ENCODE peak calls at places on chromosomes 7 and 10, in seven cellular contexts. One of them, this sample, is unnamed.

GRCh38 chr7:33998487-33998886 is 93.1 kb downstream of the BMPER start:
- DNase-seq in SK-N-SH: no peak
- DNase-seq in HepG2: peak; percentile 7
- DNase-seq in A549: no peak
- DNase-seq in H1: no peak
- DNase-seq in GM12878: no peak
- DNase-seq in K562: no peak
- DNase-seq in this sample: no peak

GRCh38 chr10:28938745-28939144 is 261.4 kb downstream of the BAMBI start:
- DNase-seq in SK-N-SH: no peak
- DNase-seq in HepG2: no peak
- DNase-seq in A549: no peak
- DNase-seq in H1: no peak
- DNase-seq in GM12878: no peak
- DNase-seq in K562: no peak
- DNase-seq in this sample: peak; percentile 71

GRCh38 chr7:155190608-155191536 is 106.8 kb upstream of the INSIG1 start:
- DNase-seq in SK-N-SH: peak; percentile 94
- DNase-seq in HepG2: no peak
- DNase-seq in A549: peak; percentile 61
- DNase-seq in H1: peak; percentile 95
- DNase-seq in GM12878: no peak
- DNase-seq in K562: peak; percentile 92
- DNase-seq in this sample: no peak

GRCh38 chr7:7017707-7018265 is 164.6 kb upstream of the C1GALT1 start:
- DNase-seq in SK-N-SH: no peak
- DNase-seq in HepG2: no peak
- DNase-seq in A549: no peak
- DNase-seq in H1: no peak
- DNase-seq in GM12878: no peak
- DNase-seq in K562: no peak
- DNase-seq in this sample: no peak

GRCh38 chr7:42237162-42237821 is at the start of gene GLI3:
- DNase-seq in SK-N-SH: peak; percentile 54
- DNase-seq in HepG2: no peak
- DNase-seq in A549: peak; percentile 60
- DNase-seq in H1: peak; percentile 91
- DNase-seq in GM12878: no peak
- DNase-seq in K562: peak; percentile 62
- DNase-seq in this sample: peak; percentile 93

GRCh38 chr7:26143298-26144044 is 8.5 kb upstream of the NFE2L3 start:
- DNase-seq in SK-N-SH: no peak
- DNase-seq in HepG2: no peak
- DNase-seq in A549: peak; percentile 24
- DNase-seq in H1: no peak
- DNase-seq in GM12878: no peak
- DNase-seq in K562: no peak
- DNase-seq in this sample: peak; percentile 42

GRCh38 chr7:8443871-8444756 is 10.7 kb downstream of the NXPH1 start:
- DNase-seq in SK-N-SH: no peak
- DNase-seq in HepG2: no peak
- DNase-seq in A549: no peak
- DNase-seq in H1: peak; percentile 73
- DNase-seq in GM12878: no peak
- DNase-seq in K562: no peak
- DNase-seq in this sample: no peak

GRCh38 chr10:57694956-57695605 is 572.6 kb downstream of the IPMK start:
- DNase-seq in SK-N-SH: no peak
- DNase-seq in HepG2: no peak
- DNase-seq in A549: no peak
- DNase-seq in H1: no peak
- DNase-seq in GM12878: no peak
- DNase-seq in K562: no peak
- DNase-seq in this sample: peak; percentile 26

GRCh38 chr7:8040768-8041369 is 72.3 kb downstream of the GLCCI1 start:
- DNase-seq in SK-N-SH: no peak
- DNase-seq in HepG2: no peak
- DNase-seq in A549: no peak
- DNase-seq in H1: no peak
- DNase-seq in GM12878: no peak
- DNase-seq in K562: no peak
- DNase-seq in this sample: no peak

GRCh38 chr10:113108180-113108835 is 158.3 kb downstream of the TCF7L2 start:
- DNase-seq in SK-N-SH: peak; percentile 53
- DNase-seq in HepG2: no peak
- DNase-seq in A549: no peak
- DNase-seq in H1: peak; percentile 98
- DNase-seq in GM12878: no peak
- DNase-seq in K562: peak; percentile 48
- DNase-seq in this sample: no peak

GRCh38 chr7:116177009-116177408 is 33.3 kb upstream of the TES start:
- DNase-seq in SK-N-SH: no peak
- DNase-seq in HepG2: no peak
- DNase-seq in A549: no peak
- DNase-seq in H1: no peak
- DNase-seq in GM12878: no peak
- DNase-seq in K562: no peak
- DNase-seq in this sample: peak; percentile 90

GRCh38 chr7:927031-927671 is 27.3 kb downstream of the ADAP1 start:
- DNase-seq in SK-N-SH: no peak
- DNase-seq in HepG2: peak; percentile 31
- DNase-seq in A549: no peak
- DNase-seq in H1: peak; percentile 46
- DNase-seq in GM12878: no peak
- DNase-seq in K562: no peak
- DNase-seq in this sample: no peak

GRCh38 chr10:121157998-121158397 is 306.8 kb downstream of the WDR11 start:
- DNase-seq in SK-N-SH: no peak
- DNase-seq in HepG2: no peak
- DNase-seq in A549: no peak
- DNase-seq in H1: no peak
- DNase-seq in GM12878: no peak
- DNase-seq in K562: no peak
- DNase-seq in this sample: no peak

GRCh38 chr10:27995311-27995710 is 3.6 kb downstream of the ODAD2 start:
- DNase-seq in SK-N-SH: no peak
- DNase-seq in HepG2: no peak
- DNase-seq in A549: no peak
- DNase-seq in H1: no peak
- DNase-seq in GM12878: no peak
- DNase-seq in K562: no peak
- DNase-seq in this sample: no peak

GRCh38 chr7:56290548-56290947 is 174.3 kb upstream of the NUPR2 start:
- DNase-seq in SK-N-SH: no peak
- DNase-seq in HepG2: no peak
- DNase-seq in A549: no peak
- DNase-seq in H1: no peak
- DNase-seq in GM12878: no peak
- DNase-seq in K562: no peak
- DNase-seq in this sample: no peak

GRCh38 chr10:3154661-3155060 is 17.9 kb downstream of the PITRM1 start:
- DNase-seq in SK-N-SH: no peak
- DNase-seq in HepG2: no peak
- DNase-seq in A549: no peak
- DNase-seq in H1: no peak
- DNase-seq in GM12878: no peak
- DNase-seq in K562: no peak
- DNase-seq in this sample: no peak

GRCh38 chr10:122034149-122034756 is 45.3 kb downstream of the TACC2 start:
- DNase-seq in SK-N-SH: no peak
- DNase-seq in HepG2: no peak
- DNase-seq in A549: peak; percentile 57
- DNase-seq in H1: no peak
- DNase-seq in GM12878: no peak
- DNase-seq in K562: no peak
- DNase-seq in this sample: peak; percentile 61

GRCh38 chr7:132742152-132742551 is 165.9 kb upstream of the PLXNA4 start:
- DNase-seq in SK-N-SH: no peak
- DNase-seq in HepG2: no peak
- DNase-seq in A549: peak; percentile 13
- DNase-seq in H1: no peak
- DNase-seq in GM12878: no peak
- DNase-seq in K562: no peak
- DNase-seq in this sample: peak; percentile 89

GRCh38 chr10:85612833-85613232 is 753.8 kb downstream of the GRID1 start:
- DNase-seq in SK-N-SH: no peak
- DNase-seq in HepG2: no peak
- DNase-seq in A549: no peak
- DNase-seq in H1: peak; percentile 62
- DNase-seq in GM12878: no peak
- DNase-seq in K562: peak; percentile 32
- DNase-seq in this sample: no peak

GRCh38 chr7:23275906-23276305 is 23.2 kb upstream of the MALSU1 start:
- DNase-seq in SK-N-SH: no peak
- DNase-seq in HepG2: no peak
- DNase-seq in A549: no peak
- DNase-seq in H1: no peak
- DNase-seq in GM12878: no peak
- DNase-seq in K562: no peak
- DNase-seq in this sample: no peak

GRCh38 chr7:155509725-155510551 is 36.4 kb downstream of the CNPY1 start:
- DNase-seq in SK-N-SH: no peak
- DNase-seq in HepG2: no peak
- DNase-seq in A549: no peak
- DNase-seq in H1: peak; percentile 84
- DNase-seq in GM12878: no peak
- DNase-seq in K562: no peak
- DNase-seq in this sample: no peak

GRCh38 chr7:73515184-73515583 is 6.9 kb downstream of the BAZ1B start:
- DNase-seq in SK-N-SH: no peak
- DNase-seq in HepG2: no peak
- DNase-seq in A549: no peak
- DNase-seq in H1: no peak
- DNase-seq in GM12878: no peak
- DNase-seq in K562: no peak
- DNase-seq in this sample: no peak

GRCh38 chr7:151376218-151376902 is 33.5 kb downstream of the WDR86 start:
- DNase-seq in SK-N-SH: no peak
- DNase-seq in HepG2: no peak
- DNase-seq in A549: no peak
- DNase-seq in H1: peak; percentile 35
- DNase-seq in GM12878: no peak
- DNase-seq in K562: no peak
- DNase-seq in this sample: no peak

DNA sequence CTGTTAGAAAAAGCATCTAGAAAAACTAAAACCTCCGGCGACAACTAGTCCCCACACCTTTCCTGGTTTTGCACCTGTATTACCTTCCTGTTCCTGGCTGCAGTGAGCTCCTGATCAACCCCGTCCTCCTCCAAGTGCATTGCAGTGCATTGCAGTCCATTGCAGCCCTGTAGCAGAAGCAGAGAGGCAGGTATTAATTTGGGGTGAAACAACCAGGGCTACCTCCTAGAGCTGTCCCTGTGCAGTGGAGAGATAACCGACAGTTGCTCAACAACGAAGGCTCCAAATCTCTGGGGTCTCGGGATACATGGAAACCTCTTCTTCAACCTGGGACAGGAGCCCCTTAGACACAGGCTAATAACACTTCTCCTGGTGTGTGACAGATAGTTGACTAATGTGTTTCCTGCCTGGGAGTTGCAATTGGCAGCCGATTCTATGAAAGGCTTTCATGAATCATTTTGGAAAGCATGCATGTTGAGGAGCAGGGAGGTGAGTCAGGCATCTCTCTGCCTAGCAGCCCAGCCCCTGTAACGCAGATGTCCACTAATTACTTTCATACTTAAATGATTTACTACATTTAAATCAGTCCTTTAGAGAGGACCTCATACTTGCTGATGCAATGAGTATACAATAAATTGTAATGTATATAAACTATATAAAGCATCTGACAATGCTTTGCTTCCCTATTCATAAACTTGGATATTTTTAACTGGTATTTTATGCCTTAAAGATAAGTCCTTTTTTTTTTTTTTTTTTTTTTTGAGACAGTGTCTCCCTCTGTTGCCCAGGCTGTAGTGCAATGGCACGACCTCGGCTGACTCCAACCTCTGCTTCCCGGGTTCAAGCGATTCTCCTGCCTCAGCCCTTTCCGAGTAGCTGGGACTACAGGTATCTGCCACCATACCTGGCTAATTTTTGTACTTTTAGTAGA is 59.0 kb downstream of the PRR15 start:
- DNase-seq in SK-N-SH: peak; percentile 36
- DNase-seq in HepG2: no peak
- DNase-seq in A549: peak; percentile 80
- DNase-seq in H1: no peak
- DNase-seq in GM12878: no peak
- DNase-seq in K562: no peak
- DNase-seq in this sample: peak; percentile 85
- TF ChIP-seq RFX5 in SK-N-SH: no peak
- TF ChIP-seq RFX5 in HepG2: no peak
- TF ChIP-seq RFX5 in A549: no peak
- TF ChIP-seq RFX5 in H1: no peak
- TF ChIP-seq RFX5 in GM12878: no peak
- TF ChIP-seq RFX5 in K562: no peak
- TF ChIP-seq RFX5 in this sample: no peak

GRCh38 chr10:76010703-76011102 is 579.3 kb downstream of the LRMDA start:
- DNase-seq in SK-N-SH: peak; percentile 58
- DNase-seq in HepG2: no peak
- DNase-seq in A549: no peak
- DNase-seq in H1: no peak
- DNase-seq in GM12878: no peak
- DNase-seq in K562: no peak
- DNase-seq in this sample: no peak
- TF ChIP-seq RFX5 in SK-N-SH: no peak
- TF ChIP-seq RFX5 in HepG2: no peak
- TF ChIP-seq RFX5 in A549: no peak
- TF ChIP-seq RFX5 in H1: no peak
- TF ChIP-seq RFX5 in GM12878: no peak
- TF ChIP-seq RFX5 in K562: no peak
- TF ChIP-seq RFX5 in this sample: no peak

GRCh38 chr10:103841519-103841918 is 13.9 kb downstream of the SH3PXD2A start:
- DNase-seq in SK-N-SH: no peak
- DNase-seq in HepG2: no peak
- DNase-seq in A549: no peak
- DNase-seq in H1: no peak
- DNase-seq in GM12878: no peak
- DNase-seq in K562: no peak
- DNase-seq in this sample: no peak
- TF ChIP-seq RFX5 in SK-N-SH: no peak
- TF ChIP-seq RFX5 in HepG2: no peak
- TF ChIP-seq RFX5 in A549: no peak
- TF ChIP-seq RFX5 in H1: no peak
- TF ChIP-seq RFX5 in GM12878: no peak
- TF ChIP-seq RFX5 in K562: no peak
- TF ChIP-seq RFX5 in this sample: no peak

DNA sequence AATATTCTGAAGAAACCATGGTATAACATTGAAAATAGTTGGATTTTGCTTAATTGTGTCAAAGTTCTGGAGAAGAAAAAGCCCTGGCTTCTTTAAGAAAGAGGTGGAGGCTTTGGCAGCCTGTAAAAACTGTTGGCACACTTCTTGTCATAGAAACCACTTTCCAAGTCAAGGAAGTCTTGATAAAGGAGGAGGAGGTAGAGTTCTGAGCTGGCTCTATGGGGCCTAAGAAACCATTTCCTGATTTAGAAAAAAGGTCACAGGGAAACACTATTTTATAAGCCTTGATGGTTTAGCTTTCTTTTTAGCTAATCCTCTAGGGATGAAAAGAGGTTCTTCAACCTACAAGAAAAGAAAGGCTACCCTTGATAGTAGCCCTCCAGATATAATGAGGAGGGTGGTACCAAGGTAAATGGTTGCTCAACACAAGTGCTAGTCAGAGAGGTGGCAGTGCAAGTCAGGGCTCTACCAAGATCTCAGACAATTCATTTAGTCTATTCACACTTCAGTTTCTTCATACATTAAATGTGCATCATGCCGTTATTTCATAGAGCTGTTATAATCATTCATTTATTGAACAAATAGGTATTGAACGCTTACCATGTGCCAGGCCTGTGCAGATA is 346.9 kb downstream of the RNLS start:
- DNase-seq in SK-N-SH: no peak
- DNase-seq in HepG2: no peak
- DNase-seq in A549: no peak
- DNase-seq in H1: no peak
- DNase-seq in GM12878: no peak
- DNase-seq in K562: no peak
- DNase-seq in this sample: no peak
- TF ChIP-seq RFX5 in SK-N-SH: no peak
- TF ChIP-seq RFX5 in HepG2: no peak
- TF ChIP-seq RFX5 in A549: no peak
- TF ChIP-seq RFX5 in H1: no peak
- TF ChIP-seq RFX5 in GM12878: no peak
- TF ChIP-seq RFX5 in K562: no peak
- TF ChIP-seq RFX5 in this sample: no peak

This sample was measured in IMR-90.